ENCODE peak calls at places on chromosome 13, in six cellular contexts. L is tibial nerve, C is uterus, K is SJCRH30, Z is body of pancreas, W is stomach. J is an unnamed sample. For H3K9me3, the result is how much of the 10 kb centered on the place peaks cover.

GRCh38 chr13:112245179-112245724 is 130.9 kb upstream of the SPACA7 start:
- DNase-seq in L (no peak), C (no peak), K (no peak), Z (no peak), W (no peak), J (no peak)

GRCh38 chr13:109610517-109610916 is 175.9 kb downstream of the IRS2 start:
- DNase-seq in L (no peak), C (no peak), K (peak), Z (peak), W (peak), J (no peak)

GRCh38 chr13:31468114-31468902 is 268.5 kb downstream of the B3GLCT start:
- DNase-seq in L (no peak), C (no peak), K (no peak), Z (no peak), W (no peak), J (no peak)

GRCh38 chr13:92843549-92843948 is 383.1 kb upstream of the GPC6 start:
- DNase-seq in L (no peak), C (no peak), K (peak), Z (no peak), W (no peak), J (no peak)

GRCh38 chr13:32150794-32151193 is 119.2 kb downstream of the FRY start:
- DNase-seq in L (peak), C (peak), K (no peak), Z (peak), W (no peak), J (peak)

GRCh38 chr13:98972627-98973026 is 5.2 kb downstream of the DOCK9 start:
- DNase-seq in L (no peak), C (no peak), K (no peak), Z (no peak), W (no peak), J (no peak)

GRCh38 chr13:25887962-25888655 is 163.7 kb downstream of the SHISA2 start:
- DNase-seq in L (no peak), C (no peak), K (no peak), Z (no peak), W (no peak), J (no peak)

GRCh38 chr13:44172411-44172810 is 201.2 kb upstream of the SERP2 start:
- DNase-seq in L (no peak), C (no peak), K (peak), Z (no peak), W (no peak), J (no peak)

GRCh38 chr13:99536023-99536422 is 34.8 kb downstream of the TM9SF2 start:
- DNase-seq in L (no peak), C (no peak), K (no peak), Z (no peak), W (no peak), J (no peak)

GRCh38 chr13:19075418-19075817 is 106.2 kb downstream of the TUBA3C start:
- DNase-seq in L (no peak), C (no peak), K (no peak), Z (no peak), W (no peak), J (no peak)
- H3K9me3 ChIP-seq in L (under half), C (under half), K (under half), Z (under half), W (under half), J (under half)

DNA sequence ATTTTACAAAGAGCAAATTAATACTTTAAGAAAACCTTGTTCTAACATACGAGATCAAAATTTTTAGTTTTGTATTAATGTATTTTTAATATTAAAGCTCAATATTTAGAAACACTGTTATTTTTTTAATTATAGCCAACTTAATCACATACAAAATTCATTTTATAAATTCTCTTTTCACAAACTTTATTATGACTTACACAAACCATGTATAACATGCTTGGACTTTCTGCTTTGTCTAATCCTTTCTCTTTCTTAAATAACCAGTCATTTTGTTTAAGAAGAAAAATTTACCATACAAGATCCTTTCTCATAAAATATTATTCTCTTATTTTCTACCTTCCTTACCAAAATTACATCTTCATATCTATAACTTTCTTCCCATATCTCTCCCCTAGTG is 62.2 kb downstream of the CYSLTR2 start:
- DNase-seq in L (no peak), C (no peak), K (no peak), Z (no peak), W (no peak), J (no peak)
- H3K9me3 ChIP-seq in L (under half), C (under half), K (under half), Z (under half), W (half or more), J (under half)

GRCh38 chr13:29187584-29187983 is 367.4 kb downstream of the MTUS2 start:
- DNase-seq in L (no peak), C (no peak), K (no peak), Z (no peak), W (no peak), J (no peak)

DNA sequence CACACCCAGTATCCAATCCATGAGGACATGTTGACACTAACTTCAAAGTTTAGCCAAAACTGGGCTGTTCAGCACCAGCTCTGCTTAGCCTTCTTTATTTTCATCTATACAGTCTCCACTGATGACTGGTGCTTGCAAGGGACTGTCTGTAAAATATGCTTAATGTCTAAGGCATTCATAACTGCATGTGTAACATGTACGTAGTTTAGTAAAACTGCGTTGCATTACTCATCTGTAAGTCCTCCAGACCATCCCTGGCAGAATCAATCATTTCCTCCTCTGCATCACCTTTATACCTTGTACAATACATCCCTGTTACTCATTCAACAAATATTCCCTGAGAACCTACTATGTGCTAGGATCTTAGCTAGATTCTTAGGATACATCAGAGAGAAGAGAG is 362.1 kb downstream of the MTUS2 start:
- DNase-seq in L (no peak), C (no peak), K (no peak), Z (no peak), W (no peak), J (no peak)
- H3K9me3 ChIP-seq in L (under half), C (under half), K (under half), Z (under half), W (under half), J (under half)

GRCh38 chr13:18956473-18957078 is 225.0 kb downstream of the TUBA3C start:
- DNase-seq in L (no peak), C (no peak), K (no peak), Z (no peak), W (no peak), J (no peak)
- H3K9me3 ChIP-seq in L (under half), C (under half), K (under half), Z (under half), W (under half), J (under half)

DNA sequence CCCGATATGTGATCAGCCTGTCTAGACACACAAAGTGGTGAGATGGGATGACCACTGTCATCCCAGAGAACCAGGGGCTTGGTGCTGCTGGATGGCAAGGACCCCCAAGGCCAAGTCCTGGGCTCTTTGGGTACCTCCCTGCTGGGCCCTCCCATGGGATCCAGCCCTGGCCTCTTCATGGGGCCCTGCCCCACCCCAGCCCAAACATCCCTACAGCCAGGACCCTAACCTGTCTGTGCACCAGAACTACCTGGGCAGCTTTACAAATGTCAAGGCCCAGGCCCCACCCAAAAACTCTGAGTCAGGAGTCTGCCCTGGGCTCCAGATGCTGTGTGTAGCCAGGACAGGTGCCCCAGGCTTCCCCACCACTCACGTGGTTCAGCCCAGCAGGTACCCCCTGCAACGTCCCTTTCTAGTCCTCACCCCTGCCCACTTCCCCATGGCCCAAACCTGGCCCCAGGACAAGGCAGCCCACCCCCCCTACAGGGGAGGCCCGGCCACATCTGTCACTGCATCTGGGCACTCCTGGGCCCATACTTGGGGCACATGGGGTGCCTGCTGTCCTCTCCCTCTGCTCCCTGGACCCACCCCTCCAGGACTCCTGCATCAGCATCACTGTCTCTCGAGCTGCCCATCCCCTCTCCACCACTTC is 233.5 kb downstream of the TUBA3C start:
- DNase-seq in L (no peak), C (no peak), K (no peak), Z (no peak), W (no peak), J (no peak)
- H3K9me3 ChIP-seq in L (under half), C (under half), K (under half), Z (under half), W (under half), J (under half)

GRCh38 chr13:110965038-110965754 is 50.3 kb upstream of the ANKRD10 start:
- DNase-seq in L (no peak), C (no peak), K (no peak), Z (peak), W (no peak), J (no peak)
- H3K9me3 ChIP-seq in L (under half), C (under half), K (under half), Z (under half), W (under half), J (under half)

DNA sequence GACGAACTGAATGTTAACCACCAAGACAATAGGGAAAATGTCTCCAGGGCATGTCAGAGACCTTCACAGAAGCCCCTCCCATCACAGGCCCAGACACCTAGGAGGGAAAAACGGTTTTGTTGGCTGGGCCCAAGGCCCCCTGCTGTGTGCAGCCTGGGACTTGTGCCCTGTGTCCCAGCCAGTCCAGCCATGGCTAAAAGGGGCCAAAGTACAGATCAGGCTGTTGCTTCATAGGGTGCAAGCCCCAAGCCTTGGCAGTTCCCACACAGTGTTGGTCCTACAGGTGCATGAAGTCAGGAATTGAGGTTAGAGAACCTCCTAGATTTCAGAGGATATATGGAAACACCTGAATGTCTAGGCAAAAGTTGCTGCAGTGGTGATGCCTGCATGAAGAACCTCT is 428.7 kb downstream of the SUCLA2 start:
- DNase-seq in L (no peak), C (no peak), K (no peak), Z (no peak), W (no peak), J (no peak)
- H3K9me3 ChIP-seq in L (under half), C (under half), K (under half), Z (under half), W (half or more), J (under half)